ENCODE peak calls at places on chromosome 12, in four cellular contexts. One of them, this sample, is unnamed.

GRCh38 chr12:69065804-69066203 is 132.8 kb upstream of the CPM start:
- DNase-seq in NAMALWA: no peak
- DNase-seq in osteocyte: no peak
- DNase-seq in stimulated activated CD4-positive, alpha-beta T cell treated with anti-CD3 and anti-CD28 coated beads, Interleukin-4, amount 100 ng/mL, for 24 hours: no peak
- DNase-seq in this sample: no peak

GRCh38 chr12:26668230-26668629 is 164.8 kb downstream of the ITPR2 start:
- DNase-seq in NAMALWA: no peak
- DNase-seq in osteocyte: no peak
- DNase-seq in stimulated activated CD4-positive, alpha-beta T cell treated with anti-CD3 and anti-CD28 coated beads, Interleukin-4, amount 100 ng/mL, for 24 hours: no peak
- DNase-seq in this sample: no peak

GRCh38 chr12:21130998-21131397 is at the start of gene SLCO1B1:
- DNase-seq in NAMALWA: no peak
- DNase-seq in osteocyte: no peak
- DNase-seq in stimulated activated CD4-positive, alpha-beta T cell treated with anti-CD3 and anti-CD28 coated beads, Interleukin-4, amount 100 ng/mL, for 24 hours: no peak
- DNase-seq in this sample: no peak

GRCh38 chr12:116708826-116709756 is 28.8 kb downstream of the SPRING1 start:
- DNase-seq in NAMALWA: peak; percentile 83
- DNase-seq in osteocyte: no peak
- DNase-seq in stimulated activated CD4-positive, alpha-beta T cell treated with anti-CD3 and anti-CD28 coated beads, Interleukin-4, amount 100 ng/mL, for 24 hours: peak; percentile 46
- DNase-seq in this sample: peak; percentile 74

GRCh38 chr12:81627336-81628189 is 131.6 kb downstream of the PPFIA2 start:
- DNase-seq in NAMALWA: peak; percentile 58
- DNase-seq in osteocyte: no peak
- DNase-seq in stimulated activated CD4-positive, alpha-beta T cell treated with anti-CD3 and anti-CD28 coated beads, Interleukin-4, amount 100 ng/mL, for 24 hours: no peak
- DNase-seq in this sample: peak; percentile 51

GRCh38 chr12:75349946-75350345 is 15.5 kb downstream of the GLIPR1L1 start:
- DNase-seq in NAMALWA: no peak
- DNase-seq in osteocyte: no peak
- DNase-seq in stimulated activated CD4-positive, alpha-beta T cell treated with anti-CD3 and anti-CD28 coated beads, Interleukin-4, amount 100 ng/mL, for 24 hours: no peak
- DNase-seq in this sample: no peak

GRCh38 chr12:68529466-68529865 is 81.2 kb upstream of the RAP1B start:
- DNase-seq in NAMALWA: no peak
- DNase-seq in osteocyte: no peak
- DNase-seq in stimulated activated CD4-positive, alpha-beta T cell treated with anti-CD3 and anti-CD28 coated beads, Interleukin-4, amount 100 ng/mL, for 24 hours: no peak
- DNase-seq in this sample: no peak

GRCh38 chr12:119681953-119682352 is 14.0 kb downstream of the PRKAB1 start:
- DNase-seq in NAMALWA: no peak
- DNase-seq in osteocyte: no peak
- DNase-seq in stimulated activated CD4-positive, alpha-beta T cell treated with anti-CD3 and anti-CD28 coated beads, Interleukin-4, amount 100 ng/mL, for 24 hours: no peak
- DNase-seq in this sample: no peak

GRCh38 chr12:121754836-121755235 is 38.7 kb downstream of the RHOF start:
- DNase-seq in NAMALWA: no peak
- DNase-seq in osteocyte: no peak
- DNase-seq in stimulated activated CD4-positive, alpha-beta T cell treated with anti-CD3 and anti-CD28 coated beads, Interleukin-4, amount 100 ng/mL, for 24 hours: no peak
- DNase-seq in this sample: no peak

GRCh38 chr12:95259368-95259767 is 41.8 kb downstream of the VEZT start:
- DNase-seq in NAMALWA: no peak
- DNase-seq in osteocyte: no peak
- DNase-seq in stimulated activated CD4-positive, alpha-beta T cell treated with anti-CD3 and anti-CD28 coated beads, Interleukin-4, amount 100 ng/mL, for 24 hours: no peak
- DNase-seq in this sample: no peak

GRCh38 chr12:54126696-54127537 is 61.9 kb downstream of the SMUG1 start:
- DNase-seq in NAMALWA: no peak
- DNase-seq in osteocyte: no peak
- DNase-seq in stimulated activated CD4-positive, alpha-beta T cell treated with anti-CD3 and anti-CD28 coated beads, Interleukin-4, amount 100 ng/mL, for 24 hours: no peak
- DNase-seq in this sample: peak; percentile 71

GRCh38 chr12:64387201-64387816 is 3.2 kb downstream of the C12orf56 start:
- DNase-seq in NAMALWA: no peak
- DNase-seq in osteocyte: no peak
- DNase-seq in stimulated activated CD4-positive, alpha-beta T cell treated with anti-CD3 and anti-CD28 coated beads, Interleukin-4, amount 100 ng/mL, for 24 hours: no peak
- DNase-seq in this sample: no peak

GRCh38 chr12:38124247-38125012 is 192.1 kb upstream of the ALG10B start:
- DNase-seq in NAMALWA: no peak
- DNase-seq in osteocyte: no peak
- DNase-seq in stimulated activated CD4-positive, alpha-beta T cell treated with anti-CD3 and anti-CD28 coated beads, Interleukin-4, amount 100 ng/mL, for 24 hours: no peak
- DNase-seq in this sample: no peak

GRCh38 chr12:47725091-47725772 is at the start of gene ENDOU:
- DNase-seq in NAMALWA: no peak
- DNase-seq in osteocyte: no peak
- DNase-seq in stimulated activated CD4-positive, alpha-beta T cell treated with anti-CD3 and anti-CD28 coated beads, Interleukin-4, amount 100 ng/mL, for 24 hours: no peak
- DNase-seq in this sample: no peak

GRCh38 chr12:72442217-72442616 is 170.0 kb downstream of the TRHDE start:
- DNase-seq in NAMALWA: no peak
- DNase-seq in osteocyte: no peak
- DNase-seq in stimulated activated CD4-positive, alpha-beta T cell treated with anti-CD3 and anti-CD28 coated beads, Interleukin-4, amount 100 ng/mL, for 24 hours: no peak
- DNase-seq in this sample: no peak

GRCh38 chr12:206746-207440 is 7.1 kb downstream of the SLC6A12 start:
- DNase-seq in NAMALWA: no peak
- DNase-seq in osteocyte: no peak
- DNase-seq in stimulated activated CD4-positive, alpha-beta T cell treated with anti-CD3 and anti-CD28 coated beads, Interleukin-4, amount 100 ng/mL, for 24 hours: no peak
- DNase-seq in this sample: no peak

GRCh38 chr12:86748874-86749273 is 492.7 kb upstream of the MGAT4C start:
- DNase-seq in NAMALWA: no peak
- DNase-seq in osteocyte: no peak
- DNase-seq in stimulated activated CD4-positive, alpha-beta T cell treated with anti-CD3 and anti-CD28 coated beads, Interleukin-4, amount 100 ng/mL, for 24 hours: no peak
- DNase-seq in this sample: no peak

GRCh38 chr12:127722651-127723050 is 544.3 kb upstream of the TMEM132C start:
- DNase-seq in NAMALWA: no peak
- DNase-seq in osteocyte: no peak
- DNase-seq in stimulated activated CD4-positive, alpha-beta T cell treated with anti-CD3 and anti-CD28 coated beads, Interleukin-4, amount 100 ng/mL, for 24 hours: no peak
- DNase-seq in this sample: no peak

GRCh38 chr12:104921340-104921739 is 36.8 kb downstream of the SLC41A2 start:
- DNase-seq in NAMALWA: no peak
- DNase-seq in osteocyte: no peak
- DNase-seq in stimulated activated CD4-positive, alpha-beta T cell treated with anti-CD3 and anti-CD28 coated beads, Interleukin-4, amount 100 ng/mL, for 24 hours: no peak
- DNase-seq in this sample: no peak

GRCh38 chr12:71848212-71848611 is 8.7 kb downstream of the TBC1D15 start:
- DNase-seq in NAMALWA: no peak
- DNase-seq in osteocyte: no peak
- DNase-seq in stimulated activated CD4-positive, alpha-beta T cell treated with anti-CD3 and anti-CD28 coated beads, Interleukin-4, amount 100 ng/mL, for 24 hours: no peak
- DNase-seq in this sample: no peak

GRCh38 chr12:119940881-119941280 is 48.2 kb upstream of the BICDL1 start:
- DNase-seq in NAMALWA: no peak
- DNase-seq in osteocyte: no peak
- DNase-seq in stimulated activated CD4-positive, alpha-beta T cell treated with anti-CD3 and anti-CD28 coated beads, Interleukin-4, amount 100 ng/mL, for 24 hours: no peak
- DNase-seq in this sample: peak; percentile 48

GRCh38 chr12:130754234-130755001 is 38.3 kb upstream of the RIMBP2 start:
- DNase-seq in NAMALWA: no peak
- DNase-seq in osteocyte: no peak
- DNase-seq in stimulated activated CD4-positive, alpha-beta T cell treated with anti-CD3 and anti-CD28 coated beads, Interleukin-4, amount 100 ng/mL, for 24 hours: no peak
- DNase-seq in this sample: no peak

GRCh38 chr12:32583535-32583934 is 95.6 kb upstream of the DNM1L start:
- DNase-seq in NAMALWA: no peak
- DNase-seq in osteocyte: no peak
- DNase-seq in stimulated activated CD4-positive, alpha-beta T cell treated with anti-CD3 and anti-CD28 coated beads, Interleukin-4, amount 100 ng/mL, for 24 hours: no peak
- DNase-seq in this sample: no peak

GRCh38 chr12:57225680-57226190 is 3.8 kb upstream of the SHMT2 start:
- DNase-seq in NAMALWA: peak; percentile 55
- DNase-seq in osteocyte: no peak
- DNase-seq in stimulated activated CD4-positive, alpha-beta T cell treated with anti-CD3 and anti-CD28 coated beads, Interleukin-4, amount 100 ng/mL, for 24 hours: no peak
- DNase-seq in this sample: no peak

GRCh38 chr12:94304566-94305061 is 155.1 kb downstream of the CEP83 start:
- DNase-seq in NAMALWA: no peak
- DNase-seq in osteocyte: no peak
- DNase-seq in stimulated activated CD4-positive, alpha-beta T cell treated with anti-CD3 and anti-CD28 coated beads, Interleukin-4, amount 100 ng/mL, for 24 hours: no peak
- DNase-seq in this sample: peak; percentile 55

GRCh38 chr12:101830391-101831325 is at the start of gene GNPTAB:
- DNase-seq in NAMALWA: peak; percentile 95
- DNase-seq in osteocyte: peak; percentile 98
- DNase-seq in stimulated activated CD4-positive, alpha-beta T cell treated with anti-CD3 and anti-CD28 coated beads, Interleukin-4, amount 100 ng/mL, for 24 hours: peak; percentile 96
- DNase-seq in this sample: peak; percentile 92

GRCh38 chr12:127550271-127550670 is 716.7 kb upstream of the TMEM132C start:
- DNase-seq in NAMALWA: no peak
- DNase-seq in osteocyte: no peak
- DNase-seq in stimulated activated CD4-positive, alpha-beta T cell treated with anti-CD3 and anti-CD28 coated beads, Interleukin-4, amount 100 ng/mL, for 24 hours: no peak
- DNase-seq in this sample: peak; percentile 91

This sample was measured in myocyte.